ENCODE peak calls at places on chromosomes 5 and 9, in nine cellular contexts. O is Peyer's patch; E is brain microvascular endothelial cell; X is body of pancreas; M is heart left ventricle; P is OCI-LY7; L is PC-3; J is CD8-positive, alpha-beta T cell; A is breast epithelium. H is an unnamed sample.
A peak's percentile ranks its signal among the peaks of the same experiment; 100 is the strongest.

GRCh38 chr5:93192683-93193082 is 388.3 kb downstream of the NR2F1-AS1 start:
- DNase-seq in O (no peak), E (no peak), X (no peak), M (no peak), P (no peak), L (peak; percentile 23), J (no peak), A (no peak), H (no peak)

GRCh38 chr5:175115831-175116230 is 328.2 kb downstream of the DRD1 start:
- DNase-seq in O (no peak), E (no peak), X (no peak), M (no peak), P (no peak), L (no peak), J (no peak), A (no peak), H (no peak)

GRCh38 chr9:93187047-93187446 is 3.1 kb downstream of the WNK2 start:
- DNase-seq in O (peak; percentile 53), E (no peak), X (peak; percentile 38), M (peak; percentile 76), P (no peak), L (no peak), J (no peak), A (no peak), H (no peak)

GRCh38 chr5:124906339-124907097 is 160.1 kb upstream of the ZNF608 start:
- DNase-seq in O (no peak), E (peak; percentile 64), X (peak; percentile 85), M (peak; percentile 71), P (peak; percentile 42), L (peak; percentile 27), J (no peak), A (peak; percentile 81), H (peak; percentile 31)

GRCh38 chr5:43658499-43658898 is 55.5 kb downstream of the NNT start:
- DNase-seq in O (no peak), E (peak; percentile 38), X (no peak), M (no peak), P (no peak), L (peak; percentile 41), J (no peak), A (no peak), H (peak; percentile 25)

GRCh38 chr9:85013703-85014102 is 344.2 kb downstream of the NTRK2 start:
- DNase-seq in O (no peak), E (no peak), X (no peak), M (no peak), P (no peak), L (peak; percentile 50), J (no peak), A (no peak), H (no peak)

GRCh38 chr9:97958812-97959511 is 21.0 kb upstream of the HEMGN start:
- DNase-seq in O (no peak), E (peak; percentile 25), X (no peak), M (no peak), P (no peak), L (no peak), J (no peak), A (no peak), H (no peak)

GRCh38 chr5:17819786-17820185 is 185.5 kb downstream of the TAF11L14 start:
- DNase-seq in O (no peak), E (peak; percentile 73), X (no peak), M (no peak), P (no peak), L (peak; percentile 60), J (no peak), A (no peak), H (no peak)

GRCh38 chr9:91865041-91865440 is 85.0 kb downstream of the ROR2 start:
- DNase-seq in O (no peak), E (no peak), X (no peak), M (no peak), P (no peak), L (no peak), J (no peak), A (no peak), H (no peak)

GRCh38 chr5:133365326-133365725 is 247.0 kb downstream of the FSTL4 start:
- DNase-seq in O (no peak), E (no peak), X (no peak), M (no peak), P (no peak), L (no peak), J (no peak), A (no peak), H (no peak)

GRCh38 chr5:67105270-67105669 is 91.3 kb downstream of the CD180 start:
- DNase-seq in O (no peak), E (no peak), X (no peak), M (no peak), P (no peak), L (no peak), J (no peak), A (no peak), H (no peak)

DNA sequence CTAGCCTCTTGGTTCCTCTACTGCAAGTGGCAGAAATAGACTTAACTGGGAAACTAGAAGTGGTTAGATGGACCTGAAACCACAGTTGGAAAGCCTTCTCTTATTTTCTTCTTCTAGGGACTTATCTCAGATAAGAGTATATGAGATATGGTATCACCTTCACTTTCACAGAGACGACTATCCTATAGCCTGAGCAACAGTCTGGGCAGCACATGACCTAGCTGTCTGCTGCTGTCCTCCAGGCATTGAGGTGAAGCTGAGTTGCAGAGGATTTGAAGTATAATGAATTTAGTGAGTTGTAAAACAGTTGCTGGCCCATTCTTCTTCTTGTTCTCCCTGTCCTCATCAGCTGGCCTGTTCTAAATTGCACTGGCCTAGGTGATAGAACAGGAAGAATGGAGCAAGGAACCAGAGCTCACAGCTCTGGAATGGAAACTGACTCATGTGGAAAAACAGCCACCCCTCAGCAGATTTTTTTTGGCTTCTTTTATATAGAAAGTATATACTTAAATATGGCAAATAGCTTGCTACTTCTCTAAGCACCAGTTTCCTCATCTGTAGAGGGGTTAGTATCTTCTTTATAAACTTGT is 27.8 kb downstream of the RECK start:
- DNase-seq in O (no peak), E (peak; percentile 33), X (no peak), M (no peak), P (no peak), L (no peak), J (no peak), A (no peak), H (no peak)
- H3K36me3 ChIP-seq in O (no peaks in the 10 kb centered on the region), E (peaks cover 8% of the 10 kb centered on the region), X (no peaks in the 10 kb centered on the region), M (no peaks in the 10 kb centered on the region), P (peaks cover 9% of the 10 kb centered on the region), L (no peaks in the 10 kb centered on the region), J (peaks cover 4% of the 10 kb centered on the region), A (no peaks in the 10 kb centered on the region), H (peaks cover 2% of the 10 kb centered on the region)

GRCh38 chr9:35673132-35673997 is at the start of gene CA9:
- DNase-seq in O (peak; percentile 70), E (no peak), X (peak; percentile 89), M (peak; percentile 67), P (no peak), L (no peak), J (no peak), A (no peak), H (no peak)

GRCh38 chr9:35673998-35674361 is 252 bp downstream of the CA9 start:
- DNase-seq in O (no peak), E (no peak), X (no peak), M (no peak), P (no peak), L (no peak), J (no peak), A (no peak), H (no peak)

GRCh38 chr9:35675204-35675603 is 1.5 kb downstream of the CA9 start:
- DNase-seq in O (no peak), E (no peak), X (no peak), M (no peak), P (no peak), L (no peak), J (no peak), A (no peak), H (no peak)

GRCh38 chr9:35679091-35679490 is 5.4 kb downstream of the CA9 start:
- DNase-seq in O (no peak), E (no peak), X (no peak), M (no peak), P (no peak), L (no peak), J (no peak), A (no peak), H (no peak)

DNA sequence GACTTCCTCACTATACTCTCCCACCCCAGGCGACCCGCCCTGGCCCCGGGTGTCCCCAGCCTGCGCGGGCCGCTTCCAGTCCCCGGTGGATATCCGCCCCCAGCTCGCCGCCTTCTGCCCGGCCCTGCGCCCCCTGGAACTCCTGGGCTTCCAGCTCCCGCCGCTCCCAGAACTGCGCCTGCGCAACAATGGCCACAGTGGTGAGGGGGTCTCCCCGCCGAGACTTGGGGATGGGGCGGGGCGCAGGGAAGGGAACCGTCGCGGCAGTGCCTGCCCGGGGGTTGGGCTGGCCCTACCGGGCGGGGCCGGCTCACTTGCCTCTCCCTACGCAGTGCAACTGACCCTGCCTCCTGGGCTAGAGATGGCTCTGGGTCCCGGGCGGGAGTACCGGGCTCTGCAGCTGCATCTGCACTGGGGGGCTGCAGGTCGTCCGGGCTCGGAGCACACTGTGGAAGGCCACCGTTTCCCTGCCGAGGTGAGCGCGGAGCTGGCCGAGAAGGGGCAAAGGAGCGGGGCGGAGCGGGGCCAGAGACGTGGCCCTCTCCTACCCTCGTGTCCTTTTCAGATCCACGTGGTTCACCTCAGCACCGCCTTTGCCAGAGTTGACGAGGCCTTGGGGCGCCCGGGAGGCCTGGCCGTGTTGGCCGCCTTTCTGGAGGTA is 2.1 kb downstream of the CA9 start:
- DNase-seq in O (peak; percentile 60), E (no peak), X (no peak), M (no peak), P (no peak), L (no peak), J (no peak), A (no peak), H (no peak)
- TF ChIP-seq CTCF in O (no peak), E (peak; percentile 16), X (no peak), M (peak; percentile 17), P (no peak), L (no peak), J (no peak), A (no peak), H (no peak)

DNA sequence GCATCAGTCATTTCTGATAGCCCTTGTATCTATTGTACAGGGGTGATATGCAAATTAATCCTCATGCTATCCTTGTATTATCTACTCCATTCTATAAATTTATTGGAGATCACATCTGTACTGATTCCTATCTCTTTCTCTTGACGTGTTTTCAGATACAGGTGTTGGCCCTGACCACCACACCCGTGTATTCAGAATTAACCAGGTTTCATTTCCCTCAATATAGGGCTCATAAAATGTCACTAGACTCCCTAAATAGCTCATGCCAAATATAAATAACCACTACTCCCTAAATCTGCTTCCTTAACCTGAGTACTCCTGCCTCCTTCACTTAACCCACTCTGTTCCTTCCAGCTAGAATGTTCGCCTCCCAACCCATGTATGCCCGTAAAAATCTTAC is 522.8 kb upstream of the KLF4 start:
- DNase-seq in O (no peak), E (no peak), X (no peak), M (no peak), P (no peak), L (no peak), J (no peak), A (no peak), H (no peak)
- H3K36me3 ChIP-seq in O (no peaks in the 10 kb centered on the region), E (no peaks in the 10 kb centered on the region), X (no peaks in the 10 kb centered on the region), M (no peaks in the 10 kb centered on the region), P (no peaks in the 10 kb centered on the region), L (no peaks in the 10 kb centered on the region), J (no peaks in the 10 kb centered on the region), A (no peaks in the 10 kb centered on the region), H (no peaks in the 10 kb centered on the region)

DNA sequence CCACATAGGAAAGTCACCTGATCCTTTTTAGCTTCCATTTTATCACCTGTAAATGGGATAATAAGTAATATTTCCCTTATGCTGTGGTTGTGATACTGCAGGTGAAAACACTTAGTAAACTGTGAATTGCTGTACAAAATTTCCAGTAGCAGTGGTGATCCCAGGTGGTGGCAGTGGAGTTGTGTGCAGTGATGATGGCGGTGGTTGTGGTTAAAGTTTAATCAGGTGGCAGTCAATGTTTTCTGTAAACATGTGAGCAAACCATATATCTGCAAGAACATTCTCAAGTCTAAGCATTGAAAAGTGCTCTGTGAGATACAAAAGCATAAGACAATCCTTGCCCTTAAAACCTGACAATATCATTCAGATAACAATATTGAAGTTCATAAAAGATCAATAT is 480.2 kb downstream of the RASEF start:
- DNase-seq in O (no peak), E (no peak), X (peak; percentile 45), M (no peak), P (no peak), L (no peak), J (no peak), A (no peak), H (no peak)
- TF ChIP-seq CTCF in O (no peak), E (no peak), X (peak; percentile 14), M (no peak), P (no peak), L (no peak), J (no peak), A (no peak), H (no peak)

H was measured in kidney epithelial cell.